ENCODE peak calls at places on chromosomes 13 and 19, in seven cellular contexts. D is SW 1271; X is SJSA1; Q is NCI-H510A; R is HEK293T; Z is stromal cell of bone marrow; H is stimulated activated CD4-positive, alpha-beta T cell treated with anti-CD3 and anti-CD28 coated beads, Interleukin-12 subunit alpha, Interleukin-12 subunit beta, amount 100 ng/mL, for 4 hours. K is an unnamed sample.
A peak's percentile ranks its signal among the peaks of the same experiment; 100 is the strongest.

GRCh38 chr19:47658431-47659383 is 49.8 kb downstream of the BICRA start:
- DNase-seq in D (no peak), X (peak; percentile 75), Q (no peak), R (no peak), Z (no peak), H (no peak), K (no peak)

GRCh38 chr13:114077938-114078335 is 54.5 kb downstream of the RASA3 start:
- DNase-seq in D (no peak), X (no peak), Q (no peak), R (no peak), Z (no peak), H (no peak), K (no peak)

GRCh38 chr13:30679483-30680330 is 55.6 kb upstream of the ALOX5AP start:
- DNase-seq in D (no peak), X (peak; percentile 27), Q (no peak), R (peak; percentile 49), Z (no peak), H (no peak), K (peak; percentile 67)

GRCh38 chr19:40224342-40225148 is 1.9 kb downstream of the CCNP start:
- DNase-seq in D (no peak), X (no peak), Q (no peak), R (no peak), Z (no peak), H (no peak), K (no peak)

GRCh38 chr13:33355470-33355869 is 69.9 kb upstream of the STARD13 start:
- DNase-seq in D (no peak), X (no peak), Q (no peak), R (no peak), Z (peak; percentile 56), H (no peak), K (no peak)

GRCh38 chr19:5349041-5349440 is 8.4 kb upstream of the PTPRS start:
- DNase-seq in D (no peak), X (no peak), Q (no peak), R (no peak), Z (no peak), H (no peak), K (no peak)

GRCh38 chr13:75165543-75166230 is 316.3 kb downstream of the TBC1D4 start:
- DNase-seq in D (no peak), X (no peak), Q (no peak), R (no peak), Z (no peak), H (no peak), K (no peak)

GRCh38 chr13:73399347-73400216 is 340.8 kb downstream of the KLF5 start:
- DNase-seq in D (no peak), X (no peak), Q (peak; percentile 24), R (no peak), Z (no peak), H (no peak), K (no peak)

GRCh38 chr13:101681834-101682233 is 229.4 kb downstream of the ITGBL1 start:
- DNase-seq in D (no peak), X (peak; percentile 1), Q (no peak), R (no peak), Z (no peak), H (no peak), K (no peak)

GRCh38 chr13:63435668-63436275 is 2020.1 kb upstream of the PCDH20 start:
- DNase-seq in D (no peak), X (no peak), Q (no peak), R (no peak), Z (peak; percentile 100), H (no peak), K (no peak)

GRCh38 chr19:36152061-36152885 is at the start of gene COX7A1:
- DNase-seq in D (no peak), X (no peak), Q (no peak), R (no peak), Z (no peak), H (no peak), K (no peak)

GRCh38 chr19:48881741-48882657 is 9.8 kb downstream of the PPP1R15A start:
- DNase-seq in D (no peak), X (peak; percentile 12), Q (no peak), R (peak; percentile 61), Z (no peak), H (no peak), K (no peak)

GRCh38 chr19:7928741-7929701 is 3.1 kb upstream of the CTXN1 start:
- DNase-seq in D (no peak), X (peak; percentile 86), Q (no peak), R (peak; percentile 47), Z (peak; percentile 64), H (peak; percentile 45), K (peak; percentile 54)

GRCh38 chr13:114339779-114340534 is 25.7 kb downstream of the CHAMP1 start:
- DNase-seq in D (no peak), X (peak; percentile 12), Q (peak; percentile 14), R (no peak), Z (peak; percentile 28), H (no peak), K (peak; percentile 44)

K was measured in stimulated activated effector memory CD8-positive, alpha-beta T cell treated with anti-CD3 and anti-CD28 coated beads, Interleukin-12 subunit alpha, Interleukin-12 subunit beta, amount 100 ng/mL, for 72 hours.